ENCODE peak calls at places on chromosomes 16 and 17, in seven cellular contexts. D, I, Q, J, B, R and F are unnamed samples.

GRCh38 chr16:87407511-87408112 is 15.5 kb downstream of the MAP1LC3B start:
- DNase-seq in I (peak; percentile 41), D (no peak), J (no peak), B (no peak), R (peak; percentile 88), Q (no peak), F (no peak)

GRCh38 chr16:19242186-19242585 is 43.3 kb upstream of the CLEC19A start:
- DNase-seq in D (no peak), I (no peak), R (no peak), B (no peak), J (no peak), Q (no peak), F (no peak)

GRCh38 chr17:46831573-46832305 is 13.2 kb upstream of the WNT3 start:
- DNase-seq in J (no peak), B (no peak), R (no peak), D (no peak), Q (no peak), I (peak; percentile 70), F (no peak)

GRCh38 chr17:75476752-75477492 is 20.5 kb downstream of the TMEM94 start:
- DNase-seq in I (peak; percentile 35), D (no peak), J (no peak), R (no peak), Q (no peak), B (no peak), F (no peak)

GRCh38 chr16:4488486-4488967 is 12.3 kb downstream of the HMOX2 start:
- DNase-seq in D (no peak), R (no peak), B (no peak), Q (no peak), J (no peak), I (no peak), F (no peak)

GRCh38 chr17:259341-259976 is 78.0 kb upstream of the DOC2B start:
- DNase-seq in I (no peak), Q (no peak), B (no peak), J (no peak), D (no peak), R (no peak), F (no peak)

GRCh38 chr16:75742424-75743047 is 16.2 kb upstream of the CPHXL start:
- DNase-seq in Q (no peak), J (no peak), R (no peak), I (no peak), D (no peak), B (no peak), F (peak; percentile 55)

GRCh38 chr16:88070341-88070740 is 119.1 kb downstream of the BANP start:
- DNase-seq in R (no peak), J (no peak), Q (peak; percentile 14), D (no peak), I (no peak), B (no peak), F (no peak)

GRCh38 chr17:19335951-19336631 is 26.4 kb downstream of the B9D1 start:
- DNase-seq in Q (no peak), J (peak; percentile 3), D (no peak), R (no peak), I (peak; percentile 68), B (peak; percentile 7), F (no peak)

GRCh38 chr17:18992454-18993130 is 12.0 kb downstream of the FAM83G start:
- DNase-seq in D (no peak), B (peak; percentile 29), Q (no peak), R (peak; percentile 56), I (no peak), J (no peak), F (peak; percentile 68)

GRCh38 chr17:72056727-72057290 is 64.0 kb upstream of the SOX9 start:
- DNase-seq in J (no peak), D (no peak), I (peak; percentile 74), Q (no peak), B (no peak), R (peak; percentile 30), F (no peak)

GRCh38 chr17:59963738-59964454 is 644 bp downstream of the RNFT1 start:
- DNase-seq in D (peak; percentile 25), R (peak; percentile 54), Q (peak; percentile 29), J (peak; percentile 66), I (no peak), B (peak; percentile 74), F (peak; percentile 48)

GRCh38 chr17:21028192-21028591 is 14.6 kb downstream of the USP22 start:
- DNase-seq in Q (no peak), J (no peak), I (no peak), B (no peak), D (no peak), R (no peak), F (no peak)

GRCh38 chr16:66511615-66512500 is 38.1 kb downstream of the TK2 start:
- DNase-seq in R (no peak), J (no peak), Q (peak; percentile 69), I (peak; percentile 85), D (no peak), B (no peak), F (peak; percentile 35)

GRCh38 chr16:22684282-22685161 is 129.4 kb upstream of the HS3ST2 start:
- DNase-seq in Q (no peak), J (no peak), D (no peak), I (no peak), B (no peak), R (peak; percentile 17), F (no peak)

GRCh38 chr17:43559161-43559816 is 13.1 kb upstream of the ETV4 start:
- DNase-seq in J (no peak), D (no peak), I (peak; percentile 56), R (no peak), B (no peak), Q (no peak), F (no peak)

GRCh38 chr16:81480856-81481821 is 36.5 kb downstream of the CMIP start:
- DNase-seq in I (no peak), D (no peak), R (peak; percentile 97), Q (no peak), J (peak; percentile 61), B (peak; percentile 43), F (peak; percentile 91)

GRCh38 chr17:42525221-42525620 is 10.8 kb upstream of the NAGLU start:
- DNase-seq in D (no peak), J (no peak), I (no peak), B (no peak), R (no peak), Q (no peak), F (no peak)